ENCODE peak calls at places on chromosomes 1 and 21, in six cellular contexts. V is PC-9; A is neuronal stem cell; I is tibial artery; P is lower lobe of right lung; H is CD8-positive, alpha-beta T cell. W is an unnamed sample. For H3K9me3, the result is how much of the 10 kb centered on the place peaks cover.

GRCh38 chr1:169271094-169271493 is 96.5 kb downstream of the NME7 start:
- DNase-seq in H (no peak), I (no peak), P (no peak), V (no peak), A (no peak), W (no peak)

GRCh38 chr1:221670081-221670480 is 71.8 kb downstream of the DUSP10 start:
- DNase-seq in V (no peak), H (no peak), P (no peak), I (no peak), A (no peak), W (no peak)

GRCh38 chr1:114032271-114033218 is 53.3 kb downstream of the OLFML3 start:
- DNase-seq in P (no peak), A (no peak), I (no peak), V (no peak), H (no peak), W (no peak)

GRCh38 chr1:228029281-228029680 is 22.5 kb downstream of the WNT3A start:
- DNase-seq in A (no peak), V (no peak), I (peak), H (no peak), P (peak), W (no peak)

GRCh38 chr21:27817902-27818623 is 851.2 kb upstream of the ADAMTS5 start:
- DNase-seq in V (no peak), P (no peak), H (no peak), A (no peak), I (no peak), W (no peak)

GRCh38 chr1:100457683-100458082 is 80.3 kb upstream of the GPR88 start:
- DNase-seq in I (no peak), V (no peak), A (no peak), H (no peak), P (no peak), W (no peak)

GRCh38 chr1:5709976-5710375 is 282.2 kb downstream of the NPHP4 start:
- DNase-seq in A (no peak), V (no peak), I (no peak), H (no peak), P (peak), W (no peak)

GRCh38 chr1:153513666-153514065 is 22.1 kb downstream of the S100A6 start:
- DNase-seq in I (no peak), A (no peak), H (no peak), V (no peak), P (no peak), W (no peak)

GRCh38 chr1:213054142-213054541 is 3.1 kb downstream of the RPS6KC1 start:
- DNase-seq in H (no peak), V (no peak), P (no peak), A (no peak), I (no peak), W (no peak)

GRCh38 chr1:150311762-150312161 is 9.6 kb upstream of the PRPF3 start:
- DNase-seq in I (no peak), V (no peak), H (no peak), A (no peak), P (no peak), W (no peak)

GRCh38 chr1:222790520-222790919 is 24.3 kb upstream of the DISP1 start:
- DNase-seq in H (no peak), I (no peak), V (no peak), A (no peak), P (no peak), W (no peak)

GRCh38 chr1:11525151-11525505 is 46.2 kb downstream of the DISP3 start:
- DNase-seq in P (no peak), H (no peak), A (no peak), V (no peak), I (no peak), W (no peak)

GRCh38 chr1:110283677-110284076 is 55.5 kb upstream of the RBM15 start:
- DNase-seq in V (no peak), P (no peak), I (no peak), H (no peak), A (no peak), W (no peak)

GRCh38 chr1:247079141-247079874 is 697 bp upstream of the ZNF670 start:
- DNase-seq in A (peak), P (no peak), I (no peak), V (no peak), H (no peak), W (no peak)

GRCh38 chr1:161164901-161165620 is 1.2 kb upstream of the PPOX start:
- DNase-seq in A (no peak), P (no peak), V (no peak), I (no peak), H (no peak), W (no peak)

GRCh38 chr1:232873412-232873811 is 68.2 kb downstream of the MAP10 start:
- DNase-seq in V (no peak), P (no peak), H (no peak), A (no peak), I (no peak), W (no peak)

GRCh38 chr21:33760641-33761103 is 118.4 kb downstream of the ITSN1 start:
- DNase-seq in H (no peak), P (no peak), A (no peak), I (no peak), V (no peak), W (no peak)

GRCh38 chr1:197423006-197423405 is 155.0 kb downstream of the CRB1 start:
- DNase-seq in I (no peak), P (no peak), V (no peak), H (no peak), A (no peak), W (no peak)

GRCh38 chr21:20004353-20004752 is 993.9 kb upstream of the NCAM2 start:
- DNase-seq in P (no peak), A (no peak), H (no peak), V (no peak), I (no peak), W (no peak)

GRCh38 chr1:232844791-232845190 is 39.6 kb downstream of the MAP10 start:
- DNase-seq in I (no peak), H (no peak), A (no peak), P (no peak), V (no peak), W (no peak)

GRCh38 chr1:48673725-48674124 is 103.0 kb downstream of the BEND5 start:
- DNase-seq in H (no peak), A (no peak), P (no peak), I (no peak), V (no peak), W (no peak)

GRCh38 chr21:34878940-34879339 is 170.2 kb downstream of the RUNX1 start:
- DNase-seq in H (no peak), A (no peak), P (no peak), V (no peak), I (no peak), W (no peak)

GRCh38 chr21:34881421-34881820 is 167.7 kb downstream of the RUNX1 start:
- DNase-seq in V (no peak), P (no peak), H (no peak), I (no peak), A (no peak), W (no peak)

GRCh38 chr21:34878501-34878900 is 170.6 kb downstream of the RUNX1 start:
- DNase-seq in I (no peak), A (no peak), H (no peak), V (peak), P (peak), W (peak)

GRCh38 chr21:34881894-34882371 is 167.2 kb downstream of the RUNX1 start:
- DNase-seq in I (no peak), H (no peak), V (no peak), P (no peak), A (no peak), W (no peak)

GRCh38 chr21:34880401-34880800 is 168.7 kb downstream of the RUNX1 start:
- DNase-seq in V (no peak), I (no peak), H (no peak), P (no peak), A (no peak), W (no peak)
- H3K27ac ChIP-seq in V (peak), I (no peak), H (no peak), P (peak), A (no peak), W (peak)

DNA sequence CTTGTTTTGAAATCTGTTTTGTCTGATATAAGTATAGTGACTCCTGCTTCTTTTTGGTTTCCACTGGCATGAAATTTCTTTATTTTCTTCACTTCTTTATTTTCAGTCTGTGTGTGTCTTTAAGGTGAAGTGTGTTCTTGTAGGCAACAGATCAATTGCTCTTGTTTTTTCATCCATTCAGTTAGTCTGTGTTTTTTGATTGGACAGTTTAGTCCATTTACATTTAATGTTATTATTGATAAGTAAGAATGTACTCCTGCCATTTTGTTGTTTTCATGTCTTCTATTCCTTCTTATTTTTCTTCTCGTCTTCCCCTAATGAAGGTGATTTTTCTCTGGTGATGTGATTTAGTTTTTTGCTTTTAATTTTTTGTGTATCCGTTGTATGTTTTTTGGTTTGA is 487.7 kb upstream of the PBX1 start:
- DNase-seq in H (no peak), V (no peak), P (no peak), I (no peak), A (no peak), W (no peak)
- H3K9me3 ChIP-seq in H (under half), V (under half), P (under half), I (under half), A (under half), W (under half)

GRCh38 chr1:156490401-156491032 is 10.1 kb downstream of the MEF2D start:
- DNase-seq in H (no peak), P (no peak), V (no peak), I (no peak), A (no peak), W (no peak)
- H3K4me3 ChIP-seq in H (peak), P (peak), V (no peak), I (peak), A (no peak), W (peak)

DNA sequence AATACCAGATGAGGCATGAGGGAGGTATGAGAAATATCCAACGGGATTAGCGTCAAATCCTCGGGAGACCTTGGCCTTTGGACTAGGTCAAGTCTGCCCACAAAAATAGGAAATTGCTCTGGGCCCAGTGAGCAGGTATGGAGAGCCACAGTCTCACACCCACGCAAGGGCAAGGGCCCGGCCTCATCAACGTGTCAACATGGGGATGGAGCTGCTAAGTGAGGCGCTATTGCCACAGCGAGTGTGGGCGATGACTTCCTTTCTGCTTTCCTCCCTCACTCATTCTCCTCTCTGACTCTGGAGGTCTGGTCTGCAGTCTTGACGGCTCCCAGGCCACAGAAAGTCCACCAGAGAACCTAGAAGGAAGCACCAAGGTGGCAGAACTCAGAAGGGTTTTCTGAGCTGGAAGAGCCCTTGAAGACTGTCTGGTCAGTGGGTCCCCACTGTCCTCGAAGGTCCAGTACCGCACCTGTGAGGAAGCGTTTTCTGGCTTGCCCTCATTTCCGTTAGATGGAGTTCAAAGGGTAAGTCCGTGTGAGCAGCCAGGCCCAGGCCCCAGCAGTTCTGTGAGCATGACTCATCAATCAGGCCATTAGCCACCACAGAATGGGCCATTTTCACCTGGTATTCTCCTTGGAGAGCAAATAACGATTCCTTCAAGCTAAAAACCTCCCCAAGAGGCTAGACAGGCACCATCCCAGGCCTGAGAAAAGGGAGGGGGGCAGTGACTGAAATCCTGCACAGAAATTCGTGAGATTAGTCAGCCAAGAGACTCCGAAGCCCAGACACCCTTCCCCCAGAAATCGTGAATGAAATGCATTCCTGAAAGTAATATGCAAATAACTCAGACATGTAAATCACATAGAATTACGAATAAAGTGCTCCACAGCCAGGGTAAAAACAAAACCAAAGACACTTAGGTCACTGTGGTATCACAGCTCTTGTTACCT is 66.2 kb downstream of the BCAR3 start:
- DNase-seq in V (peak), H (no peak), A (no peak), P (no peak), I (no peak), W (no peak)
- H3K27ac ChIP-seq in V (peak), H (no peak), A (peak), P (peak), I (peak), W (no peak)

GRCh38 chr1:30148676-30149075 is 574.7 kb downstream of the MATN1 start:
- DNase-seq in A (no peak), I (no peak), V (no peak), P (no peak), H (no peak), W (no peak)
- H3K9me3 ChIP-seq in A (under half), I (under half), V (under half), P (under half), H (under half), W (under half)